ENCODE peak calls at places on chromosomes 4 and X, in seven cellular contexts. A is epithelial cell of esophagus, D is NCI-H2081 treated with DMSO at 0.1 percent for 48 hours, L is GOT3, K is HEK293T, F is ecto neural progenitor cell, U is HT-29. S is an unnamed sample.

GRCh38 chr4:180330521-180330920 is 1912.7 kb upstream of the TENM3 start:
- DNase-seq in A (peak), D (no peak), L (no peak), K (no peak), F (no peak), U (no peak), S (no peak)

GRCh38 chr4:85125688-85126087 is 159.2 kb upstream of the WDFY3 start:
- DNase-seq in A (no peak), D (no peak), L (no peak), K (no peak), F (no peak), U (no peak), S (no peak)

GRCh38 chr4:71441186-71442169 is 102.7 kb downstream of the SLC4A4 start:
- DNase-seq in A (peak), D (no peak), L (no peak), K (no peak), F (no peak), U (no peak), S (no peak)

GRCh38 chr4:77044458-77045124 is 31.2 kb downstream of the CCNI start:
- DNase-seq in A (peak), D (no peak), L (no peak), K (peak), F (no peak), U (peak), S (no peak)

GRCh38 chr4:76690091-76690905 is 207.6 kb downstream of the SOWAHB start:
- DNase-seq in A (peak), D (no peak), L (no peak), K (peak), F (no peak), U (peak), S (no peak)

GRCh38 chrX:27575565-27575964 is 14.6 kb upstream of the DCAF8L2 start:
- DNase-seq in A (peak), D (no peak), L (no peak), K (no peak), F (no peak), U (no peak), S (no peak)

GRCh38 chr4:156948133-156948532 is 23.5 kb downstream of the PDGFC start:
- DNase-seq in A (no peak), D (no peak), L (no peak), K (no peak), F (no peak), U (no peak), S (no peak)

GRCh38 chrX:8849462-8849861 is 48.3 kb upstream of the FAM9A start:
- DNase-seq in A (no peak), D (no peak), L (no peak), K (no peak), F (no peak), U (no peak), S (no peak)

GRCh38 chr4:5220028-5220427 is 168.7 kb downstream of the STK32B start:
- DNase-seq in A (peak), D (no peak), L (no peak), K (no peak), F (no peak), U (peak), S (peak)

GRCh38 chrX:2841511-2841910 is 12.8 kb downstream of the GYG2 start:
- DNase-seq in A (no peak), D (no peak), L (no peak), K (no peak), F (no peak), U (no peak), S (no peak)

GRCh38 chr4:137524642-137525384 is 7.5 kb downstream of the PCDH18 start:
- DNase-seq in A (no peak), D (no peak), L (no peak), K (no peak), F (no peak), U (no peak), S (no peak)

GRCh38 chrX:56794831-56795230 is 65.8 kb downstream of the NBDY start:
- DNase-seq in A (no peak), D (no peak), L (no peak), K (no peak), F (no peak), U (no peak), S (no peak)

GRCh38 chr4:10243856-10244255 is 127.3 kb upstream of the WDR1 start:
- DNase-seq in A (no peak), D (no peak), L (no peak), K (no peak), F (no peak), U (no peak), S (no peak)

GRCh38 chrX:13169688-13170087 is 125.3 kb upstream of the FAM9C start:
- DNase-seq in A (no peak), D (no peak), L (no peak), K (no peak), F (no peak), U (no peak), S (no peak)

GRCh38 chr4:6779667-6780565 is 2.6 kb upstream of the KIAA0232 start:
- DNase-seq in A (no peak), D (no peak), L (no peak), K (no peak), F (no peak), U (peak), S (peak)

GRCh38 chr4:77927991-77928925 is 65.6 kb downstream of the MRPL1 start:
- DNase-seq in A (peak), D (peak), L (no peak), K (no peak), F (no peak), U (peak), S (no peak)

S was measured in iPS-NIHi11.